ENCODE peak calls at places on chromosomes 11 and 22, in six cellular contexts. C is CD8-positive, alpha-beta T cell; M is lower lobe of right lung; U is HAP-1; F is suprapubic skin; J is mucosa of descending colon. E is an unnamed sample.

GRCh38 chr11:69013009-69013951 is at the start of gene MRGPRF:
- DNase-seq in C (no peak), M (peak; percentile 75), U (no peak), F (peak; percentile 95), J (peak; percentile 80), E (peak; percentile 88)

GRCh38 chr11:2301631-2302272 is at the start of the genes C11orf21 and TSPAN32:
- DNase-seq in C (peak; percentile 85), M (peak; percentile 82), U (no peak), F (peak; percentile 84), J (peak; percentile 60), E (peak; percentile 75)

GRCh38 chr11:6468712-6469495 is 4.8 kb downstream of the TRIM3 start:
- DNase-seq in C (no peak), M (peak; percentile 84), U (peak; percentile 82), F (peak; percentile 89), J (peak; percentile 84), E (peak; percentile 85)

GRCh38 chr22:35638408-35638807 is 9.8 kb upstream of the APOL6 start:
- DNase-seq in C (no peak), M (peak; percentile 58), U (no peak), F (peak; percentile 95), J (peak; percentile 62), E (peak; percentile 55)

GRCh38 chr11:31641477-31642062 is 132.0 kb downstream of the ELP4 start:
- DNase-seq in C (no peak), M (no peak), U (peak; percentile 61), F (no peak), J (no peak), E (no peak)

GRCh38 chr11:95923730-95924413 is at the start of gene MTMR2:
- DNase-seq in C (peak; percentile 77), M (peak; percentile 84), U (peak; percentile 68), F (peak; percentile 87), J (peak; percentile 84), E (peak; percentile 84)

GRCh38 chr11:47351159-47352126 is 1.1 kb downstream of the MYBPC3 start:
- DNase-seq in C (no peak), M (no peak), U (no peak), F (no peak), J (peak; percentile 14), E (no peak)

GRCh38 chr22:30858976-30859713 is 109.4 kb downstream of the MORC2 start:
- DNase-seq in C (no peak), M (no peak), U (no peak), F (peak; percentile 57), J (no peak), E (no peak)

GRCh38 chr22:38346506-38346905 is 29.3 kb upstream of the CSNK1E start:
- DNase-seq in C (peak; percentile 41), M (no peak), U (no peak), F (peak; percentile 75), J (peak; percentile 20), E (no peak)

DNA sequence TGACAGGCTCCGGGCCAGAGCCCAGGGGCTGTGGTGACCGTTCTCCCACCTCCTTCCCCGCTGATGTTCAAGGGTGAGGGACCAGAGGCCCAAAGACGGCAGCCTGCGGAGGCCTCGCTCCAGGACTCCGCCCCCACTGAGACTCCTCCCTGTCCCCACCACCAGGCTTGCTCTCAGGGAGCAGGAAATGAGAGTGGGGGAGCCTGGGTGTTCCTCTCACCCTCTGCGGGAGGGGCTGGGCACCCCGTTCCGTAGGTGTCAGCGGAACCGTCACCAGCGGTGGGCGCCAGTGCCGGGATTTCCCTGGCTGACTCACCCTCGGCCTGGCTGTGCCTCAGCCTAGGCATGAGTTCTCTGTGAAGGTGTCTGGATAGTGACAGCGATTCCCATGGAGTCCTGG is 15.7 kb downstream of the DAGLA start:
- DNase-seq in C (peak; percentile 85), M (peak; percentile 85), U (no peak), F (peak; percentile 91), J (peak; percentile 86), E (peak; percentile 92)
- H3K4me3 ChIP-seq in C (peak overlapping the region; percentile 52), M (peak overlapping the region; percentile 34), U (no peak overlapping the region), F (peak overlapping the region; percentile 35), J (no peak overlapping the region), E (no peak overlapping the region)

GRCh38 chr11:74870485-74870884 is 78.4 kb downstream of the XRRA1 start:
- DNase-seq in C (no peak), M (no peak), U (peak; percentile 28), F (no peak), J (no peak), E (no peak)
- H3K9me3 ChIP-seq in C (peaks cover 24% of the 10 kb centered on the region), M (peaks cover 85% of the 10 kb centered on the region), U (peaks cover 27% of the 10 kb centered on the region), F (peaks cover 71% of the 10 kb centered on the region), J (peaks cover 79% of the 10 kb centered on the region), E (peaks cover 10% of the 10 kb centered on the region)

GRCh38 chr22:45672564-45673481 is 1.2 kb downstream of the ATXN10 start:
- DNase-seq in C (no peak), M (no peak), U (no peak), F (no peak), J (no peak), E (no peak)

GRCh38 chr22:45671783-45672563 is at the start of gene ATXN10:
- DNase-seq in C (peak; percentile 79), M (peak; percentile 71), U (no peak), F (no peak), J (peak; percentile 72), E (peak; percentile 91)

GRCh38 chr22:45667486-45667885 is 4.1 kb upstream of the ATXN10 start:
- DNase-seq in C (no peak), M (no peak), U (no peak), F (no peak), J (no peak), E (no peak)

GRCh38 chr22:45673482-45674175 is 2.0 kb downstream of the ATXN10 start:
- DNase-seq in C (no peak), M (no peak), U (no peak), F (no peak), J (no peak), E (no peak)

GRCh38 chr22:45671051-45671782 is 417 bp upstream of the ATXN10 start:
- DNase-seq in C (peak; percentile 53), M (no peak), U (peak; percentile 81), F (no peak), J (peak; percentile 34), E (no peak)
- H3K4me3 ChIP-seq in C (peak overlapping the region; percentile 58), M (peak overlapping the region; percentile 90), U (peak overlapping the region; percentile 89), F (peak overlapping the region; percentile 73), J (peak overlapping the region; percentile 72), E (peak overlapping the region; percentile 86)

GRCh38 chr22:21067901-21068680 is 22.3 kb downstream of the LRRC74B start:
- DNase-seq in C (no peak), M (no peak), U (no peak), F (no peak), J (no peak), E (no peak)
- H3K9me3 ChIP-seq in C (no peaks in the 10 kb centered on the region), M (no peaks in the 10 kb centered on the region), U (no peaks in the 10 kb centered on the region), F (no peaks in the 10 kb centered on the region), J (no peaks in the 10 kb centered on the region), E (no peaks in the 10 kb centered on the region)

E was measured in left lung.